ENCODE peak calls at places on chromosomes 12 and 14, in six cellular contexts. One of them, this sample, is unnamed.

GRCh38 chr12:115103884-115104883 is 420.2 kb upstream of the TBX3 start:
- DNase-seq in K562: peak
- DNase-seq in spleen: no peak
- DNase-seq in stomach: no peak
- DNase-seq in HL-60: no peak
- DNase-seq in transverse colon: no peak
- DNase-seq in this sample: no peak

GRCh38 chr14:38208825-38209562 is 1.3 kb downstream of the SSTR1 start:
- DNase-seq in stomach: peak
- DNase-seq in HL-60: no peak
- DNase-seq in K562: no peak
- DNase-seq in transverse colon: peak
- DNase-seq in spleen: peak
- DNase-seq in this sample: peak

GRCh38 chr14:44030963-44031362 is 476.1 kb downstream of the FSCB start:
- DNase-seq in spleen: no peak
- DNase-seq in transverse colon: no peak
- DNase-seq in HL-60: no peak
- DNase-seq in stomach: no peak
- DNase-seq in K562: no peak
- DNase-seq in this sample: no peak

GRCh38 chr14:80636071-80636470 is 305.5 kb downstream of the CEP128 start:
- DNase-seq in stomach: no peak
- DNase-seq in K562: no peak
- DNase-seq in transverse colon: no peak
- DNase-seq in spleen: no peak
- DNase-seq in HL-60: no peak
- DNase-seq in this sample: no peak

GRCh38 chr14:87149583-87150354 is 843.2 kb downstream of the GALC start:
- DNase-seq in HL-60: no peak
- DNase-seq in stomach: no peak
- DNase-seq in spleen: no peak
- DNase-seq in K562: no peak
- DNase-seq in transverse colon: no peak
- DNase-seq in this sample: no peak

GRCh38 chr14:64970041-64970440 is 2.1 kb downstream of the RAB15 start:
- DNase-seq in K562: no peak
- DNase-seq in spleen: no peak
- DNase-seq in HL-60: no peak
- DNase-seq in transverse colon: peak
- DNase-seq in stomach: no peak
- DNase-seq in this sample: no peak

GRCh38 chr12:76193961-76194360 is 109.5 kb upstream of the NAP1L1 start:
- DNase-seq in stomach: no peak
- DNase-seq in transverse colon: no peak
- DNase-seq in spleen: no peak
- DNase-seq in HL-60: no peak
- DNase-seq in K562: no peak
- DNase-seq in this sample: no peak

GRCh38 chr12:93292731-93293566 is 84.8 kb upstream of the NUDT4 start:
- DNase-seq in K562: no peak
- DNase-seq in transverse colon: no peak
- DNase-seq in stomach: no peak
- DNase-seq in spleen: no peak
- DNase-seq in HL-60: no peak
- DNase-seq in this sample: no peak

GRCh38 chr12:11981174-11981733 is 89.5 kb upstream of the BCL2L14 start:
- DNase-seq in transverse colon: no peak
- DNase-seq in stomach: no peak
- DNase-seq in spleen: no peak
- DNase-seq in K562: no peak
- DNase-seq in HL-60: no peak
- DNase-seq in this sample: no peak

GRCh38 chr14:76376409-76376877 is 506 bp downstream of the ESRRB start:
- DNase-seq in HL-60: no peak
- DNase-seq in spleen: no peak
- DNase-seq in K562: no peak
- DNase-seq in transverse colon: no peak
- DNase-seq in stomach: no peak
- DNase-seq in this sample: no peak

GRCh38 chr12:132986001-132986884 is at the start of gene ZNF26:
- DNase-seq in spleen: peak
- DNase-seq in K562: peak
- DNase-seq in stomach: peak
- DNase-seq in transverse colon: peak
- DNase-seq in HL-60: peak
- DNase-seq in this sample: peak

GRCh38 chr12:66287275-66287674 is 15.0 kb upstream of the HELB start:
- DNase-seq in stomach: no peak
- DNase-seq in K562: no peak
- DNase-seq in HL-60: no peak
- DNase-seq in spleen: no peak
- DNase-seq in transverse colon: no peak
- DNase-seq in this sample: no peak

GRCh38 chr12:55686366-55687010 is 21.2 kb downstream of the ITGA7 start:
- DNase-seq in stomach: no peak
- DNase-seq in spleen: no peak
- DNase-seq in K562: no peak
- DNase-seq in HL-60: no peak
- DNase-seq in transverse colon: no peak
- DNase-seq in this sample: no peak

GRCh38 chr12:11771895-11772502 is 122.5 kb downstream of the ETV6 start:
- DNase-seq in spleen: no peak
- DNase-seq in HL-60: no peak
- DNase-seq in transverse colon: no peak
- DNase-seq in K562: no peak
- DNase-seq in stomach: no peak
- DNase-seq in this sample: no peak

GRCh38 chr12:93518725-93519124 is 51.4 kb downstream of the MRPL42 start:
- DNase-seq in HL-60: no peak
- DNase-seq in K562: peak
- DNase-seq in stomach: no peak
- DNase-seq in spleen: no peak
- DNase-seq in transverse colon: no peak
- DNase-seq in this sample: no peak

GRCh38 chr14:105944632-105945610 is 418.5 kb downstream of the TMEM121 start:
- DNase-seq in spleen: peak
- DNase-seq in K562: peak
- DNase-seq in HL-60: peak
- DNase-seq in stomach: peak
- DNase-seq in transverse colon: peak
- DNase-seq in this sample: peak

GRCh38 chr14:64671591-64671990 is 32.6 kb upstream of the PLEKHG3 start:
- DNase-seq in K562: peak
- DNase-seq in spleen: no peak
- DNase-seq in HL-60: no peak
- DNase-seq in transverse colon: no peak
- DNase-seq in stomach: no peak
- DNase-seq in this sample: no peak

GRCh38 chr12:80745851-80746250 is 29.1 kb downstream of the MYF5 start:
- DNase-seq in HL-60: no peak
- DNase-seq in spleen: no peak
- DNase-seq in K562: no peak
- DNase-seq in stomach: no peak
- DNase-seq in transverse colon: no peak
- DNase-seq in this sample: no peak

GRCh38 chr12:22437031-22437806 is 102.7 kb upstream of the ST8SIA1 start:
- DNase-seq in HL-60: no peak
- DNase-seq in K562: no peak
- DNase-seq in spleen: peak
- DNase-seq in transverse colon: no peak
- DNase-seq in stomach: no peak
- DNase-seq in this sample: no peak

GRCh38 chr12:6332459-6332858 is 9.4 kb downstream of the TNFRSF1A start:
- DNase-seq in spleen: no peak
- DNase-seq in HL-60: no peak
- DNase-seq in K562: no peak
- DNase-seq in stomach: no peak
- DNase-seq in transverse colon: no peak
- DNase-seq in this sample: no peak

GRCh38 chr14:78401866-78402265 is 231.7 kb downstream of the NRXN3 start:
- DNase-seq in HL-60: no peak
- DNase-seq in K562: no peak
- DNase-seq in spleen: no peak
- DNase-seq in transverse colon: no peak
- DNase-seq in stomach: no peak
- DNase-seq in this sample: no peak

GRCh38 chr12:9736931-9737705 is 4.2 kb upstream of the CLECL1 start:
- DNase-seq in K562: no peak
- DNase-seq in HL-60: peak
- DNase-seq in stomach: no peak
- DNase-seq in spleen: no peak
- DNase-seq in transverse colon: no peak
- DNase-seq in this sample: no peak

GRCh38 chr12:87117516-87117915 is 861.3 kb upstream of the MGAT4C start:
- DNase-seq in stomach: no peak
- DNase-seq in HL-60: no peak
- DNase-seq in transverse colon: no peak
- DNase-seq in K562: no peak
- DNase-seq in spleen: no peak
- DNase-seq in this sample: no peak

GRCh38 chr12:32820376-32820931 is 64.8 kb upstream of the YARS2 start:
- DNase-seq in HL-60: no peak
- DNase-seq in K562: no peak
- DNase-seq in spleen: no peak
- DNase-seq in transverse colon: no peak
- DNase-seq in stomach: no peak
- DNase-seq in this sample: no peak

GRCh38 chr12:32824596-32824995 is 68.9 kb upstream of the YARS2 start:
- DNase-seq in transverse colon: no peak
- DNase-seq in HL-60: no peak
- DNase-seq in stomach: no peak
- DNase-seq in K562: no peak
- DNase-seq in spleen: no peak
- DNase-seq in this sample: no peak

GRCh38 chr12:32819424-32819823 is 63.7 kb upstream of the YARS2 start:
- DNase-seq in spleen: no peak
- DNase-seq in K562: no peak
- DNase-seq in HL-60: no peak
- DNase-seq in stomach: no peak
- DNase-seq in transverse colon: no peak
- DNase-seq in this sample: no peak

GRCh38 chr12:32821293-32822089 is 65.8 kb upstream of the YARS2 start:
- DNase-seq in transverse colon: no peak
- DNase-seq in K562: no peak
- DNase-seq in stomach: no peak
- DNase-seq in spleen: no peak
- DNase-seq in HL-60: no peak
- DNase-seq in this sample: no peak

DNA sequence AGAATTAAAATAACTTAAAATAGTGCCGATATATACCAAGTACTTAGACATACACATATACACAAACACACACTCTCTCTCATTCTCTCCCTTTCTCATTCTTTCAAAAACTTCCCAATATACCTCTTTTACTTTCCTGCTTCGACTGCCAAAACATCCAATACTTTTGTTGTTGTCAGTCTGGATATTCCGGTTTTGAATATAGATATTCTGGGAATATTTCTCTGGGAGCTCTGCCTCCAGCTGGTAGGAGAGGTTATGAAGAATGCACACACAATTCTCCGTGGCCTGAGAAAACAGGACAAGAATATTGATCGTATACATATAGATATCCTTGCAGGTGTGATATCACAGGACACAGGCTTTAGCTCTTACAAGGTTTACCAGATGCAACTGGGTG is 66.6 kb upstream of the YARS2 start:
- DNase-seq in K562: no peak
- DNase-seq in transverse colon: no peak
- DNase-seq in HL-60: no peak
- DNase-seq in stomach: no peak
- DNase-seq in spleen: no peak
- DNase-seq in this sample: no peak
- TF ChIP-seq CTCF in K562: no peak
- TF ChIP-seq CTCF in transverse colon: no peak
- TF ChIP-seq CTCF in HL-60: no peak
- TF ChIP-seq CTCF in stomach: no peak
- TF ChIP-seq CTCF in spleen: no peak
- TF ChIP-seq CTCF in this sample: no peak

GRCh38 chr14:22531451-22532344 is 57.3 kb downstream of the DAD1 start:
- DNase-seq in transverse colon: no peak
- DNase-seq in spleen: no peak
- DNase-seq in stomach: no peak
- DNase-seq in HL-60: no peak
- DNase-seq in K562: no peak
- DNase-seq in this sample: no peak
- TF ChIP-seq POLR2AphosphoS5 in transverse colon: no peak
- TF ChIP-seq POLR2AphosphoS5 in spleen: no peak
- TF ChIP-seq POLR2AphosphoS5 in stomach: no peak
- TF ChIP-seq POLR2AphosphoS5 in HL-60: no peak
- TF ChIP-seq POLR2AphosphoS5 in K562: no peak
- TF ChIP-seq POLR2AphosphoS5 in this sample: no peak

GRCh38 chr12:15726029-15726756 is 63.0 kb downstream of the EPS8 start:
- DNase-seq in spleen: no peak
- DNase-seq in stomach: no peak
- DNase-seq in transverse colon: no peak
- DNase-seq in HL-60: no peak
- DNase-seq in K562: no peak
- DNase-seq in this sample: no peak

GRCh38 chr12:15726757-15727112 is 62.5 kb downstream of the EPS8 start:
- DNase-seq in HL-60: no peak
- DNase-seq in transverse colon: no peak
- DNase-seq in stomach: no peak
- DNase-seq in K562: no peak
- DNase-seq in spleen: no peak
- DNase-seq in this sample: no peak

GRCh38 chr12:15731940-15732339 is 57.2 kb downstream of the EPS8 start:
- DNase-seq in stomach: no peak
- DNase-seq in HL-60: no peak
- DNase-seq in K562: no peak
- DNase-seq in spleen: no peak
- DNase-seq in transverse colon: no peak
- DNase-seq in this sample: no peak

GRCh38 chr12:15729097-15729496 is 60.1 kb downstream of the EPS8 start:
- DNase-seq in HL-60: no peak
- DNase-seq in spleen: no peak
- DNase-seq in transverse colon: no peak
- DNase-seq in K562: no peak
- DNase-seq in stomach: no peak
- DNase-seq in this sample: no peak

GRCh38 chr12:15728118-15728598 is 61.0 kb downstream of the EPS8 start:
- DNase-seq in stomach: no peak
- DNase-seq in HL-60: no peak
- DNase-seq in transverse colon: no peak
- DNase-seq in K562: no peak
- DNase-seq in spleen: no peak
- DNase-seq in this sample: no peak
- H3K4me3 ChIP-seq in stomach: no peak
- H3K4me3 ChIP-seq in HL-60: no peak
- H3K4me3 ChIP-seq in transverse colon: no peak
- H3K4me3 ChIP-seq in K562: no peak
- H3K4me3 ChIP-seq in spleen: no peak
- H3K4me3 ChIP-seq in this sample: no peak

DNA sequence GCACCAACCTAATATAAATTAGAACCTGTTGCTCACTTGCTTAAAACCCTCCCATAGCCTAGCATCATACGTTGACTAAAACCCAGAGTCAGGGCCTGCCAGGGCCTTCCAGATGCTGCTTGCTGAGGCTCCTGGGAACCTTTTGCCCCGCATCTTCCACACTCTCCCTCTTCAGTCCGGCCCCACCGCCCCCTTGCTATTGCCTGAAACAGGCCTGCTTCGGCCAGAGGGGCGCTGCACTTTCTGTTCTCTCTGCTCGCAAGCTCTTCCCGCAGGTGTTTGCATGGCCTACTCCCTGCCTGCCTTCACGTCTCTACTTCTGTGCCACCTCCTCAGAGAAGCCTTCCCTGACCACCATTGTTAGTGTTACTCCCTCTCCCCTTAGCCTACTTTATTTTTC is 13.7 kb upstream of the TCTN2 start:
- DNase-seq in transverse colon: no peak
- DNase-seq in K562: no peak
- DNase-seq in stomach: no peak
- DNase-seq in HL-60: no peak
- DNase-seq in spleen: no peak
- DNase-seq in this sample: no peak
- TF ChIP-seq CTCF in transverse colon: no peak
- TF ChIP-seq CTCF in K562: no peak
- TF ChIP-seq CTCF in stomach: no peak
- TF ChIP-seq CTCF in HL-60: no peak
- TF ChIP-seq CTCF in spleen: no peak
- TF ChIP-seq CTCF in this sample: no peak

This sample was measured in upper lobe of left lung.